ENCODE peak calls at places on chromosomes 7 and 10, in six cellular contexts. L is pancreas, H is PC-9, R is GM10248, I is activated T-cell treated with anti-CD3 and anti-CD28 coated beads for 48 hours, G is lower lobe of right lung. T is an unnamed sample.

GRCh38 chr7:79317728-79318127 is 135.7 kb downstream of the MAGI2 start:
- DNase-seq in L (no peak), H (peak; percentile 71), R (no peak), I (no peak), G (no peak), T (no peak)

GRCh38 chr10:119205926-119206602 is 1.3 kb upstream of the GRK5 start:
- DNase-seq in L (no peak), H (no peak), R (peak; percentile 71), I (peak; percentile 40), G (peak; percentile 81), T (peak; percentile 80)

GRCh38 chr10:21078410-21079329 is 181.6 kb upstream of the NEBL start:
- DNase-seq in L (peak; percentile 75), H (peak; percentile 54), R (peak; percentile 25), I (peak; percentile 19), G (peak; percentile 56), T (no peak)

GRCh38 chr10:84160663-84161362 is 12.8 kb upstream of the GPR15LG start:
- DNase-seq in L (no peak), H (no peak), R (no peak), I (no peak), G (no peak), T (peak; percentile 66)

GRCh38 chr7:152402384-152403250 is 33.2 kb downstream of the KMT2C start:
- DNase-seq in L (no peak), H (peak; percentile 66), R (no peak), I (no peak), G (no peak), T (no peak)

GRCh38 chr10:76769161-76769560 is 868.4 kb downstream of the KCNMA1 start:
- DNase-seq in L (no peak), H (no peak), R (no peak), I (no peak), G (no peak), T (no peak)

GRCh38 chr7:33946094-33946699 is 40.9 kb downstream of the BMPER start:
- DNase-seq in L (no peak), H (peak; percentile 31), R (no peak), I (no peak), G (no peak), T (no peak)

GRCh38 chr7:104160375-104160774 is 47.4 kb downstream of the ORC5 start:
- DNase-seq in L (no peak), H (no peak), R (no peak), I (no peak), G (no peak), T (no peak)

GRCh38 chr7:11458736-11459483 is 373.1 kb downstream of the THSD7A start:
- DNase-seq in L (peak; percentile 38), H (no peak), R (no peak), I (no peak), G (no peak), T (no peak)

GRCh38 chr7:20323587-20323986 is 7.1 kb upstream of the ITGB8 start:
- DNase-seq in L (no peak), H (no peak), R (no peak), I (no peak), G (no peak), T (no peak)

GRCh38 chr10:21260060-21260792 is 265.3 kb downstream of the SKIDA1 start:
- DNase-seq in L (no peak), H (no peak), R (no peak), I (no peak), G (no peak), T (no peak)

GRCh38 chr10:123666318-123667291 is at the start of gene GPR26:
- DNase-seq in L (no peak), H (no peak), R (no peak), I (no peak), G (no peak), T (no peak)

GRCh38 chr10:104447331-104447730 is 93.7 kb downstream of the CFAP58 start:
- DNase-seq in L (no peak), H (no peak), R (no peak), I (no peak), G (no peak), T (no peak)

GRCh38 chr10:52215745-52216361 is 98.2 kb upstream of the DKK1 start:
- DNase-seq in L (peak; percentile 58), H (peak; percentile 59), R (peak; percentile 39), I (peak; percentile 2), G (no peak), T (no peak)

GRCh38 chr10:21184216-21184615 is 287.1 kb upstream of the NEBL start:
- DNase-seq in L (no peak), H (peak; percentile 64), R (no peak), I (no peak), G (no peak), T (no peak)

GRCh38 chr7:152894295-152895170 is 135.0 kb downstream of the ACTR3B start:
- DNase-seq in L (no peak), H (no peak), R (peak; percentile 82), I (peak; percentile 34), G (no peak), T (peak; percentile 9)

GRCh38 chr7:27764109-27764508 is 24.1 kb downstream of the TAX1BP1 start:
- DNase-seq in L (no peak), H (no peak), R (no peak), I (no peak), G (no peak), T (no peak)

GRCh38 chr10:132300582-132300981 is 7.2 kb downstream of the STK32C start:
- DNase-seq in L (no peak), H (no peak), R (no peak), I (no peak), G (no peak), T (peak; percentile 6)

GRCh38 chr7:105596866-105597265 is 15.6 kb upstream of the EFCAB10 start:
- DNase-seq in L (no peak), H (no peak), R (no peak), I (no peak), G (no peak), T (no peak)

GRCh38 chr10:10977231-10977956 is 40.3 kb upstream of the CELF2 start:
- DNase-seq in L (no peak), H (no peak), R (no peak), I (no peak), G (no peak), T (no peak)